ENCODE peak calls at places on chromosomes 12 and 14, in five cellular contexts. A is activated naive CD8-positive, alpha-beta T cell treated with anti-CD3 and anti-CD28 coated beads for 36 hours; D is glutamatergic neuron; I is activated CD4-positive, alpha-beta memory T cell treated with anti-CD3 and anti-CD28 coated beads, Interleukin-2, amount 10 ng/mL, durations not matched to agents 7 days and 5 days; M is brain microvascular endothelial cell. P is an unnamed sample.

GRCh38 chr12:48189331-48190125 is 6.1 kb downstream of the CCDC184 start:
- DNase-seq in A (peak; percentile 46), D (peak; percentile 75), I (peak; percentile 75), M (peak; percentile 83), P (peak; percentile 75)

GRCh38 chr12:26090853-26091510 is 33.9 kb downstream of the BHLHE41 start:
- DNase-seq in A (no peak), D (no peak), I (no peak), M (no peak), P (peak; percentile 72)

GRCh38 chr14:49972199-49972671 is 79.4 kb downstream of the ARF6 start:
- DNase-seq in A (no peak), D (no peak), I (no peak), M (no peak), P (peak; percentile 76)

GRCh38 chr14:51653096-51653814 is 1.5 kb downstream of the FRMD6 start:
- DNase-seq in A (no peak), D (no peak), I (no peak), M (no peak), P (peak; percentile 89)

GRCh38 chr14:22448905-22449611 is 140.0 kb downstream of the DAD1 start:
- DNase-seq in A (no peak), D (no peak), I (no peak), M (no peak), P (peak; percentile 31)

GRCh38 chr12:132465269-132466190 is 24.4 kb upstream of the FBRSL1 start:
- DNase-seq in A (no peak), D (peak; percentile 23), I (no peak), M (no peak), P (no peak)

GRCh38 chr14:69464379-69464778 is 20.1 kb upstream of the PLEKHD1 start:
- DNase-seq in A (no peak), D (no peak), I (no peak), M (peak; percentile 14), P (peak; percentile 54)

GRCh38 chr12:47158792-47159191 is 79.0 kb upstream of the AMIGO2 start:
- DNase-seq in A (no peak), D (no peak), I (no peak), M (no peak), P (no peak)

GRCh38 chr14:105173145-105173544 is 4.6 kb upstream of the JAG2 start:
- DNase-seq in A (no peak), D (no peak), I (no peak), M (no peak), P (no peak)

GRCh38 chr14:49220492-49220891 is 365.7 kb downstream of the RPS29 start:
- DNase-seq in A (no peak), D (no peak), I (no peak), M (no peak), P (peak; percentile 8)

GRCh38 chr14:79483989-79484388 is 727.3 kb downstream of the DIO2 start:
- DNase-seq in A (no peak), D (no peak), I (no peak), M (no peak), P (no peak)

GRCh38 chr14:64561631-64562030 is 11.9 kb downstream of the PPP1R36 start:
- DNase-seq in A (no peak), D (no peak), I (no peak), M (no peak), P (no peak)

GRCh38 chr14:60723218-60724079 is 702 bp downstream of the SIX4 start:
- DNase-seq in A (peak; percentile 27), D (peak; percentile 69), I (peak; percentile 46), M (peak; percentile 52), P (peak; percentile 69)

GRCh38 chr14:52033131-52033642 is 35.7 kb downstream of the NID2 start:
- DNase-seq in A (no peak), D (no peak), I (no peak), M (no peak), P (no peak)

GRCh38 chr14:76201162-76201561 is 49.4 kb downstream of the GPATCH2L start:
- DNase-seq in A (no peak), D (no peak), I (no peak), M (peak; percentile 10), P (peak; percentile 86)

GRCh38 chr12:84913151-84913550 is 552 bp upstream of the SLC6A15 start:
- DNase-seq in A (no peak), D (peak; percentile 34), I (no peak), M (no peak), P (peak; percentile 60)

GRCh38 chr14:84493779-84494178 is 1036.2 kb upstream of the FLRT2 start:
- DNase-seq in A (no peak), D (no peak), I (no peak), M (peak; percentile 29), P (peak; percentile 3)

GRCh38 chr12:114668151-114668891 is 15.7 kb downstream of the TBX3 start:
- DNase-seq in A (peak; percentile 50), D (peak; percentile 78), I (no peak), M (peak; percentile 65), P (peak; percentile 79)

GRCh38 chr12:62006076-62006732 is 254.0 kb upstream of the USP15 start:
- DNase-seq in A (peak; percentile 2), D (peak; percentile 18), I (peak; percentile 18), M (peak; percentile 40), P (peak; percentile 17)

GRCh38 chr14:69924181-69924580 is 45.0 kb downstream of the SMOC1 start:
- DNase-seq in A (no peak), D (no peak), I (no peak), M (no peak), P (peak; percentile 51)

GRCh38 chr14:99518441-99519346 is 37.5 kb downstream of the CCNK start:
- DNase-seq in A (peak; percentile 76), D (peak; percentile 79), I (peak; percentile 84), M (peak; percentile 40), P (peak; percentile 25)

GRCh38 chr12:69066420-69067373 is 133.7 kb upstream of the CPM start:
- DNase-seq in A (no peak), D (no peak), I (no peak), M (no peak), P (no peak)

GRCh38 chr12:43362910-43363694 is 188.9 kb downstream of the ADAMTS20 start:
- DNase-seq in A (no peak), D (no peak), I (no peak), M (no peak), P (peak; percentile 28)

GRCh38 chr12:6605425-6606330 is 1.5 kb downstream of the CHD4 start:
- DNase-seq in A (peak; percentile 52), D (no peak), I (peak; percentile 57), M (no peak), P (no peak)

GRCh38 chr12:76420221-76420620 is 72.0 kb upstream of the BBS10 start:
- DNase-seq in A (no peak), D (no peak), I (no peak), M (no peak), P (no peak)

GRCh38 chr14:67285876-67286452 is 44.7 kb downstream of the PALS1 start:
- DNase-seq in A (no peak), D (no peak), I (no peak), M (no peak), P (peak; percentile 44)

GRCh38 chr14:24430143-24430681 is 458 bp downstream of the KHNYN start:
- DNase-seq in A (peak; percentile 69), D (peak; percentile 64), I (peak; percentile 68), M (peak; percentile 59), P (peak; percentile 79)

GRCh38 chr12:1691123-1692007 is 495 bp downstream of the ADIPOR2 start:
- DNase-seq in A (peak; percentile 48), D (peak; percentile 68), I (no peak), M (no peak), P (no peak)

GRCh38 chr12:716506-716905 is 35.9 kb upstream of the WNK1 start:
- DNase-seq in A (peak; percentile 66), D (no peak), I (no peak), M (no peak), P (no peak)

GRCh38 chr12:7994731-7995205 is 37.7 kb upstream of the FOXJ2 start:
- DNase-seq in A (no peak), D (no peak), I (no peak), M (peak; percentile 57), P (peak; percentile 95)

GRCh38 chr14:105453847-105454246 is 20.8 kb upstream of the CRIP2 start:
- DNase-seq in A (no peak), D (no peak), I (no peak), M (no peak), P (no peak)

GRCh38 chr12:53299101-53299453 is 418 bp upstream of the MYG1 start:
- DNase-seq in A (peak; percentile 58), D (no peak), I (peak; percentile 45), M (peak; percentile 67), P (peak; percentile 82)